ENCODE peak calls at places on chromosomes 3 and 15, in four cellular contexts. One of them, this sample, is unnamed.
A peak's percentile ranks its signal among the peaks of the same experiment; 100 is the strongest.

GRCh38 chr3:110743202-110743601 is 328.4 kb upstream of the NECTIN3 start:
- DNase-seq in CD8-positive, alpha-beta memory T cell: no peak
- DNase-seq in RPMI7951: no peak
- DNase-seq in head of caudate nucleus: no peak
- DNase-seq in this sample: no peak

GRCh38 chr3:50347187-50347813 is 1.8 kb upstream of the ZMYND10 start:
- DNase-seq in CD8-positive, alpha-beta memory T cell: peak; percentile 69
- DNase-seq in RPMI7951: peak; percentile 73
- DNase-seq in head of caudate nucleus: peak; percentile 79
- DNase-seq in this sample: peak; percentile 52

GRCh38 chr3:145639880-145640279 is 521.1 kb downstream of the PLOD2 start:
- DNase-seq in CD8-positive, alpha-beta memory T cell: no peak
- DNase-seq in RPMI7951: no peak
- DNase-seq in head of caudate nucleus: no peak
- DNase-seq in this sample: no peak

GRCh38 chr15:91853968-91854943 is 748 bp downstream of the SLCO3A1 start:
- DNase-seq in CD8-positive, alpha-beta memory T cell: peak; percentile 26
- DNase-seq in RPMI7951: peak; percentile 35
- DNase-seq in head of caudate nucleus: peak; percentile 71
- DNase-seq in this sample: peak; percentile 19

GRCh38 chr15:40984963-40985362 is 31.7 kb downstream of the CHAC1 start:
- DNase-seq in CD8-positive, alpha-beta memory T cell: no peak
- DNase-seq in RPMI7951: peak; percentile 96
- DNase-seq in head of caudate nucleus: no peak
- DNase-seq in this sample: peak; percentile 52

GRCh38 chr15:99749386-99749785 is 16.1 kb upstream of the LYSMD4 start:
- DNase-seq in CD8-positive, alpha-beta memory T cell: no peak
- DNase-seq in RPMI7951: no peak
- DNase-seq in head of caudate nucleus: no peak
- DNase-seq in this sample: no peak

GRCh38 chr3:119899178-119899511 is 117.2 kb downstream of the NR1I2 start:
- DNase-seq in CD8-positive, alpha-beta memory T cell: no peak
- DNase-seq in RPMI7951: no peak
- DNase-seq in head of caudate nucleus: no peak
- DNase-seq in this sample: no peak

GRCh38 chr15:26171266-26171665 is 308.1 kb upstream of the ATP10A start:
- DNase-seq in CD8-positive, alpha-beta memory T cell: no peak
- DNase-seq in RPMI7951: no peak
- DNase-seq in head of caudate nucleus: no peak
- DNase-seq in this sample: no peak

GRCh38 chr3:107986505-107986904 is 104.3 kb downstream of the CD47 start:
- DNase-seq in CD8-positive, alpha-beta memory T cell: no peak
- DNase-seq in RPMI7951: no peak
- DNase-seq in head of caudate nucleus: no peak
- DNase-seq in this sample: no peak

GRCh38 chr15:48112242-48112641 is 8.5 kb upstream of the SLC24A5 start:
- DNase-seq in CD8-positive, alpha-beta memory T cell: no peak
- DNase-seq in RPMI7951: no peak
- DNase-seq in head of caudate nucleus: peak; percentile 34
- DNase-seq in this sample: no peak

GRCh38 chr3:39101022-39101689 is 6.3 kb downstream of the GORASP1 start:
- DNase-seq in CD8-positive, alpha-beta memory T cell: no peak
- DNase-seq in RPMI7951: peak; percentile 39
- DNase-seq in head of caudate nucleus: peak; percentile 35
- DNase-seq in this sample: peak; percentile 12

GRCh38 chr3:141246224-141246957 is 14.8 kb downstream of the PXYLP1 start:
- DNase-seq in CD8-positive, alpha-beta memory T cell: no peak
- DNase-seq in RPMI7951: no peak
- DNase-seq in head of caudate nucleus: no peak
- DNase-seq in this sample: no peak

GRCh38 chr3:103499132-103499885 is 1064.5 kb downstream of the ZPLD1 start:
- DNase-seq in CD8-positive, alpha-beta memory T cell: no peak
- DNase-seq in RPMI7951: no peak
- DNase-seq in head of caudate nucleus: no peak
- DNase-seq in this sample: no peak

GRCh38 chr3:181886676-181887075 is 175.0 kb downstream of the SOX2 start:
- DNase-seq in CD8-positive, alpha-beta memory T cell: no peak
- DNase-seq in RPMI7951: no peak
- DNase-seq in head of caudate nucleus: no peak
- DNase-seq in this sample: no peak

GRCh38 chr15:101027273-101027901 is 108.2 kb downstream of the LRRK1 start:
- DNase-seq in CD8-positive, alpha-beta memory T cell: no peak
- DNase-seq in RPMI7951: no peak
- DNase-seq in head of caudate nucleus: no peak
- DNase-seq in this sample: no peak

GRCh38 chr3:29642393-29643033 is 361.6 kb downstream of the RBMS3 start:
- DNase-seq in CD8-positive, alpha-beta memory T cell: no peak
- DNase-seq in RPMI7951: peak; percentile 62
- DNase-seq in head of caudate nucleus: peak; percentile 13
- DNase-seq in this sample: peak; percentile 9

GRCh38 chr3:117618462-117618861 is 908.9 kb downstream of the TUSC7 start:
- DNase-seq in CD8-positive, alpha-beta memory T cell: no peak
- DNase-seq in RPMI7951: no peak
- DNase-seq in head of caudate nucleus: no peak
- DNase-seq in this sample: peak; percentile 52

GRCh38 chr3:43455233-43455632 is 166.6 kb downstream of the ANO10 start:
- DNase-seq in CD8-positive, alpha-beta memory T cell: no peak
- DNase-seq in RPMI7951: peak; percentile 59
- DNase-seq in head of caudate nucleus: no peak
- DNase-seq in this sample: no peak

GRCh38 chr15:94125131-94125530 is 106.2 kb upstream of the MCTP2 start:
- DNase-seq in CD8-positive, alpha-beta memory T cell: no peak
- DNase-seq in RPMI7951: peak; percentile 66
- DNase-seq in head of caudate nucleus: no peak
- DNase-seq in this sample: peak; percentile 56

GRCh38 chr15:25739687-25740121 is 123.4 kb downstream of the ATP10A start:
- DNase-seq in CD8-positive, alpha-beta memory T cell: no peak
- DNase-seq in RPMI7951: no peak
- DNase-seq in head of caudate nucleus: peak; percentile 22
- DNase-seq in this sample: peak; percentile 49

GRCh38 chr3:175304437-175304836 is 445.3 kb downstream of the NAALADL2 start:
- DNase-seq in CD8-positive, alpha-beta memory T cell: no peak
- DNase-seq in RPMI7951: no peak
- DNase-seq in head of caudate nucleus: no peak
- DNase-seq in this sample: no peak

GRCh38 chr3:40581166-40581565 is 56.4 kb downstream of the ZNF621 start:
- DNase-seq in CD8-positive, alpha-beta memory T cell: no peak
- DNase-seq in RPMI7951: no peak
- DNase-seq in head of caudate nucleus: no peak
- DNase-seq in this sample: no peak

GRCh38 chr3:114745322-114746240 is 401.5 kb downstream of the ZBTB20 start:
- DNase-seq in CD8-positive, alpha-beta memory T cell: no peak
- DNase-seq in RPMI7951: peak; percentile 76
- DNase-seq in head of caudate nucleus: no peak
- DNase-seq in this sample: peak; percentile 76

GRCh38 chr15:80058851-80059785 is at the start of gene ZFAND6:
- DNase-seq in CD8-positive, alpha-beta memory T cell: peak; percentile 94
- DNase-seq in RPMI7951: peak; percentile 94
- DNase-seq in head of caudate nucleus: peak; percentile 97
- DNase-seq in this sample: peak; percentile 89

GRCh38 chr3:48564022-48564421 is 441 bp upstream of the UCN2 start:
- DNase-seq in CD8-positive, alpha-beta memory T cell: peak; percentile 28
- DNase-seq in RPMI7951: peak; percentile 96
- DNase-seq in head of caudate nucleus: peak; percentile 85
- DNase-seq in this sample: peak; percentile 78

GRCh38 chr15:27776501-27776900 is 322.6 kb downstream of the OCA2 start:
- DNase-seq in CD8-positive, alpha-beta memory T cell: no peak
- DNase-seq in RPMI7951: no peak
- DNase-seq in head of caudate nucleus: no peak
- DNase-seq in this sample: no peak

GRCh38 chr3:156873906-156874305 is 47.8 kb downstream of the LEKR1 start:
- DNase-seq in CD8-positive, alpha-beta memory T cell: no peak
- DNase-seq in RPMI7951: no peak
- DNase-seq in head of caudate nucleus: no peak
- DNase-seq in this sample: no peak

GRCh38 chr3:73575519-73575918 is 49.2 kb downstream of the PDZRN3 start:
- DNase-seq in CD8-positive, alpha-beta memory T cell: no peak
- DNase-seq in RPMI7951: no peak
- DNase-seq in head of caudate nucleus: no peak
- DNase-seq in this sample: no peak

GRCh38 chr3:194736277-194736895 is 50.7 kb downstream of the FAM43A start:
- DNase-seq in CD8-positive, alpha-beta memory T cell: no peak
- DNase-seq in RPMI7951: no peak
- DNase-seq in head of caudate nucleus: no peak
- DNase-seq in this sample: no peak